ENCODE peak calls at places on chromosomes 7 and 10, in six cellular contexts. U is SK-N-SH, Y is HepG2, S is H1, K is HCT116, G is GM12878. F is an unnamed sample.

GRCh38 chr7:30176463-30177090 is 41.8 kb downstream of the MTURN start:
- DNase-seq in Y (no peak), U (no peak), G (no peak), S (no peak), K (no peak), F (no peak)

GRCh38 chr10:64041989-64042490 is 520.8 kb downstream of the REEP3 start:
- DNase-seq in G (no peak), Y (no peak), S (no peak), K (no peak), U (peak), F (no peak)

GRCh38 chr10:122244001-122244715 is 26.9 kb upstream of the BTBD16 start:
- DNase-seq in G (no peak), K (no peak), U (no peak), S (no peak), Y (no peak), F (no peak)

GRCh38 chr10:14389981-14390590 is 59.4 kb upstream of the FRMD4A start:
- DNase-seq in Y (no peak), G (peak), U (no peak), S (no peak), K (no peak), F (no peak)

GRCh38 chr7:2607122-2607912 is 24.5 kb upstream of the TTYH3 start:
- DNase-seq in S (no peak), U (peak), Y (no peak), K (no peak), G (no peak), F (no peak)

GRCh38 chr10:98610855-98611254 is 164.1 kb upstream of the HPS1 start:
- DNase-seq in Y (no peak), U (no peak), K (no peak), G (no peak), S (no peak), F (no peak)

GRCh38 chr10:5305374-5305773 is 59.4 kb upstream of the UCN3 start:
- DNase-seq in G (no peak), S (no peak), Y (no peak), K (no peak), U (no peak), F (no peak)

GRCh38 chr10:115918812-115919211 is 354.2 kb downstream of the GFRA1 start:
- DNase-seq in G (no peak), K (no peak), S (no peak), U (no peak), Y (no peak), F (no peak)

GRCh38 chr10:58175990-58176910 is 91.4 kb downstream of the IPMK start:
- DNase-seq in S (no peak), U (no peak), Y (no peak), G (no peak), K (no peak), F (peak)

GRCh38 chr7:5210751-5211338 is 20.8 kb downstream of the WIPI2 start:
- DNase-seq in Y (no peak), K (no peak), U (no peak), G (no peak), S (no peak), F (no peak)

GRCh38 chr7:668958-669357 is 57.5 kb upstream of the DNAAF5 start:
- DNase-seq in S (no peak), Y (no peak), U (no peak), G (no peak), K (no peak), F (no peak)

GRCh38 chr10:12596055-12596576 is 246.8 kb downstream of the CAMK1D start:
- DNase-seq in K (no peak), S (no peak), U (no peak), G (no peak), Y (no peak), F (no peak)

GRCh38 chr7:85522070-85522469 is 335.2 kb upstream of the SEMA3D start:
- DNase-seq in Y (no peak), U (no peak), K (no peak), G (no peak), S (no peak), F (no peak)

GRCh38 chr7:85525661-85526060 is 338.8 kb upstream of the SEMA3D start:
- DNase-seq in Y (no peak), S (no peak), K (no peak), U (no peak), G (no peak), F (no peak)

GRCh38 chr7:85516675-85517074 is 329.8 kb upstream of the SEMA3D start:
- DNase-seq in U (no peak), Y (no peak), K (no peak), G (no peak), S (no peak), F (no peak)

DNA sequence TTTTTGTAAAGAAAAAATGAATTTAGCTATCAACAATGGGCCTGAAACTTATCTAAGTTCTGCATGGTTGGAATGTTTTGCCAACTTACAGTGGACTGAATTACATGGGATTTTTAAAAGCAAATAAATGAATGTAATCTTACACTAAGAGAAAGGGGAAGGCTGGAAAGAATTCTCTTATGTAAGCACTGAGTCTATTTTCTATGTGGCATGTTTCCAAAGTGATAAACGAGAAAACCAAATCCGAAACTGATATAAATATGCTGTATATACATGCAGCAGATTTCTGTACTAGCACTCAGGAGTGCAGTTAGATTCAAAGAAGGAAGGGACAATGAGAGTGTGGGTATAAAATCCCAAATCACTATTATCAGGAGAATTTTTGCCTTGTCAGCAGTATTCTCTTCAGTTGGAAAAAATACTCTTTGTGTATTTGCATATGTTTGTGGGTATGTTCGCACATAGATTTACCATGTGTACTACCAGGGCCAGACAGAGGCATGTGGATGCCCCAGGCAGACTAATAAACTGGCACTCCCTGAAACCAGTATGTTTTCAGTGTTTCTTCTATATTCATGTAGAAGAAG is 334.3 kb upstream of the SEMA3D start:
- DNase-seq in S (no peak), K (no peak), Y (no peak), U (no peak), G (no peak), F (no peak)
- TF ChIP-seq JUND in S (no peak), K (no peak), Y (no peak), U (no peak), G (no peak), F (no peak)

GRCh38 chr7:102044984-102045673 is 227.7 kb downstream of the CUX1 start:
- DNase-seq in Y (no peak), U (peak), G (no peak), S (no peak), K (peak), F (no peak)
- TF ChIP-seq JUND in Y (no peak), U (peak), G (no peak), S (no peak), K (no peak), F (no peak)

GRCh38 chr7:146654048-146654447 is 537.4 kb downstream of the CNTNAP2 start:
- DNase-seq in U (no peak), S (no peak), K (no peak), G (no peak), Y (no peak), F (no peak)
- TF ChIP-seq JUND in U (no peak), S (no peak), K (no peak), G (no peak), Y (no peak), F (no peak)

GRCh38 chr7:20191044-20191867 is 25.9 kb downstream of the MACC1 start:
- DNase-seq in K (no peak), U (no peak), Y (no peak), G (no peak), S (no peak), F (no peak)
- TF ChIP-seq JUND in K (no peak), U (no peak), Y (no peak), G (no peak), S (no peak), F (no peak)

F was measured in T47D.